ENCODE peak calls at places on chromosomes 7 and 10, in four cellular contexts. One of them, this sample, is unnamed.

GRCh38 chr10:44992070-44992731 is 8.5 kb upstream of the ZNF22 start:
- DNase-seq in mesenchymal stem cell: no peak
- DNase-seq in ELF-1: no peak
- DNase-seq in SHP77: no peak
- DNase-seq in this sample: no peak

GRCh38 chr7:137846588-137847417 is at the start of gene DGKI:
- DNase-seq in mesenchymal stem cell: no peak
- DNase-seq in SHP77: no peak
- DNase-seq in ELF-1: peak
- DNase-seq in this sample: no peak

GRCh38 chr10:126536148-126536547 is 134.3 kb downstream of the C10orf90 start:
- DNase-seq in mesenchymal stem cell: peak
- DNase-seq in ELF-1: peak
- DNase-seq in SHP77: no peak
- DNase-seq in this sample: no peak

GRCh38 chr10:3435671-3436070 is 263.1 kb upstream of the PITRM1 start:
- DNase-seq in ELF-1: no peak
- DNase-seq in mesenchymal stem cell: peak
- DNase-seq in SHP77: no peak
- DNase-seq in this sample: peak

GRCh38 chr7:112254709-112255387 is 48.4 kb downstream of the ZNF277 start:
- DNase-seq in ELF-1: no peak
- DNase-seq in SHP77: no peak
- DNase-seq in mesenchymal stem cell: no peak
- DNase-seq in this sample: no peak

GRCh38 chr10:4262870-4263269 is 477.9 kb upstream of the KLF6 start:
- DNase-seq in SHP77: no peak
- DNase-seq in ELF-1: no peak
- DNase-seq in mesenchymal stem cell: no peak
- DNase-seq in this sample: no peak

GRCh38 chr7:27116521-27116946 is 14.0 kb downstream of the HOXA4 start:
- DNase-seq in SHP77: no peak
- DNase-seq in ELF-1: no peak
- DNase-seq in mesenchymal stem cell: no peak
- DNase-seq in this sample: peak

GRCh38 chr10:89889610-89890009 is 188.2 kb downstream of the KIF20B start:
- DNase-seq in SHP77: no peak
- DNase-seq in ELF-1: no peak
- DNase-seq in mesenchymal stem cell: no peak
- DNase-seq in this sample: no peak

GRCh38 chr7:44497151-44498013 is 6.9 kb upstream of the NUDCD3 start:
- DNase-seq in mesenchymal stem cell: no peak
- DNase-seq in SHP77: no peak
- DNase-seq in ELF-1: no peak
- DNase-seq in this sample: no peak

GRCh38 chr7:69349291-69349690 is 249.0 kb upstream of the AUTS2 start:
- DNase-seq in ELF-1: no peak
- DNase-seq in mesenchymal stem cell: no peak
- DNase-seq in SHP77: no peak
- DNase-seq in this sample: no peak

GRCh38 chr10:77671594-77672252 is 34.1 kb upstream of the KCNMA1 start:
- DNase-seq in mesenchymal stem cell: no peak
- DNase-seq in SHP77: no peak
- DNase-seq in ELF-1: no peak
- DNase-seq in this sample: no peak

GRCh38 chr10:77806511-77807157 is 119.9 kb downstream of the DLG5 start:
- DNase-seq in ELF-1: no peak
- DNase-seq in mesenchymal stem cell: no peak
- DNase-seq in SHP77: no peak
- DNase-seq in this sample: no peak

GRCh38 chr10:58909881-58910280 is 266.6 kb upstream of the PHYHIPL start:
- DNase-seq in SHP77: no peak
- DNase-seq in mesenchymal stem cell: no peak
- DNase-seq in ELF-1: no peak
- DNase-seq in this sample: no peak